ENCODE peak calls at places on chromosome 5, in five cellular contexts. Q, Z, O, B and X are unnamed samples.

GRCh38 chr5:2205596-2205995 is 322.9 kb upstream of the IRX4 start:
- DNase-seq in Q (no peak), Z (no peak), O (no peak), B (no peak), X (no peak)

GRCh38 chr5:52892242-52892878 is 96.8 kb upstream of the ITGA2 start:
- DNase-seq in Q (no peak), Z (no peak), O (no peak), B (peak), X (no peak)

GRCh38 chr5:103218164-103218563 is 40.4 kb upstream of the MACIR start:
- DNase-seq in Q (no peak), Z (peak), O (no peak), B (peak), X (no peak)

GRCh38 chr5:164235176-164235914 is 729.9 kb downstream of the MAT2B start:
- DNase-seq in Q (no peak), Z (peak), O (no peak), B (no peak), X (no peak)

GRCh38 chr5:37806016-37806415 is 33.8 kb downstream of the GDNF start:
- DNase-seq in Q (no peak), Z (no peak), O (no peak), B (no peak), X (no peak)

GRCh38 chr5:143229426-143229895 is 174.0 kb downstream of the NR3C1 start:
- DNase-seq in Q (no peak), Z (no peak), O (no peak), B (no peak), X (no peak)

GRCh38 chr5:595285-595684 is 16.9 kb upstream of the CEP72 start:
- DNase-seq in Q (no peak), Z (no peak), O (no peak), B (no peak), X (no peak)

GRCh38 chr5:73299665-73300435 is 126.9 kb downstream of the TMEM174 start:
- DNase-seq in Q (no peak), Z (peak), O (no peak), B (no peak), X (no peak)

GRCh38 chr5:52771343-52772039 is 16.2 kb upstream of the ITGA1 start:
- DNase-seq in Q (no peak), Z (no peak), O (no peak), B (no peak), X (no peak)

GRCh38 chr5:143657814-143658395 is 154.1 kb upstream of the HMHB1 start:
- DNase-seq in Q (no peak), Z (no peak), O (no peak), B (no peak), X (no peak)

GRCh38 chr5:100823812-100824211 is 79.3 kb downstream of the ST8SIA4 start:
- DNase-seq in Q (no peak), Z (no peak), O (no peak), B (no peak), X (no peak)

GRCh38 chr5:24363789-24364534 is 280.8 kb downstream of the CDH10 start:
- DNase-seq in Q (no peak), Z (no peak), O (no peak), B (no peak), X (no peak)

GRCh38 chr5:142183561-142183960 is 75.0 kb downstream of the NDFIP1 start:
- DNase-seq in Q (no peak), Z (no peak), O (no peak), B (no peak), X (no peak)

GRCh38 chr5:1291611-1292080 is 3.2 kb downstream of the TERT start:
- DNase-seq in Q (no peak), Z (no peak), O (no peak), B (no peak), X (no peak)

GRCh38 chr5:36090033-36090432 is 23.4 kb upstream of the UGT3A2 start:
- DNase-seq in Q (no peak), Z (peak), O (no peak), B (peak), X (peak)

GRCh38 chr5:170632266-170632984 is 128.6 kb downstream of the KCNIP1 start:
- DNase-seq in Q (no peak), Z (no peak), O (no peak), B (peak), X (no peak)

GRCh38 chr5:151007430-151008123 is 12.8 kb upstream of the GPX3 start:
- DNase-seq in Q (no peak), Z (no peak), O (no peak), B (no peak), X (no peak)

GRCh38 chr5:149900390-149900789 is 44.2 kb downstream of the PDE6A start:
- DNase-seq in Q (no peak), Z (no peak), O (no peak), B (no peak), X (no peak)

GRCh38 chr5:178519804-178520203 is 70.4 kb downstream of the COL23A1 start:
- DNase-seq in Q (no peak), Z (no peak), O (no peak), B (no peak), X (no peak)

GRCh38 chr5:144183254-144183889 is 12.7 kb downstream of the KCTD16 start:
- DNase-seq in Q (no peak), Z (peak), O (no peak), B (peak), X (no peak)

GRCh38 chr5:132774406-132774805 is 2.6 kb downstream of the SEPTIN8 start:
- DNase-seq in Q (no peak), Z (no peak), O (no peak), B (no peak), X (no peak)

GRCh38 chr5:180644129-180644824 is 5.1 kb downstream of the FLT4 start:
- DNase-seq in Q (no peak), Z (no peak), O (no peak), B (no peak), X (no peak)

GRCh38 chr5:104187656-104188055 is 625.1 kb upstream of the NUDT12 start:
- DNase-seq in Q (no peak), Z (no peak), O (no peak), B (no peak), X (no peak)

GRCh38 chr5:118326496-118327045 is 661.8 kb downstream of the DTWD2 start:
- DNase-seq in Q (no peak), Z (peak), O (no peak), B (no peak), X (no peak)

GRCh38 chr5:153629027-153629426 is 138.6 kb downstream of the GRIA1 start:
- DNase-seq in Q (no peak), Z (peak), O (no peak), B (peak), X (peak)

GRCh38 chr5:115414406-115415142 is 118.1 kb upstream of the CCDC112 start:
- DNase-seq in Q (no peak), Z (peak), O (no peak), B (no peak), X (no peak)

GRCh38 chr5:171724771-171725609 is 60.6 kb upstream of the SMIM23 start:
- DNase-seq in Q (no peak), Z (no peak), O (no peak), B (no peak), X (no peak)

GRCh38 chr5:134902071-134902801 is 2.7 kb upstream of the PCBD2 start:
- DNase-seq in Q (no peak), Z (no peak), O (no peak), B (no peak), X (no peak)

GRCh38 chr5:16574789-16575785 is 41.7 kb downstream of the RETREG1 start:
- DNase-seq in Q (peak), Z (peak), O (no peak), B (peak), X (peak)

GRCh38 chr5:82584631-82585030 is 306.5 kb upstream of the RPS23 start:
- DNase-seq in Q (no peak), Z (no peak), O (no peak), B (no peak), X (no peak)

GRCh38 chr5:80711938-80712337 is 57.2 kb upstream of the DHFR start:
- DNase-seq in Q (peak), Z (peak), O (no peak), B (peak), X (peak)

GRCh38 chr5:71836084-71836483 is 117.0 kb downstream of the CARTPT start:
- DNase-seq in Q (no peak), Z (peak), O (no peak), B (no peak), X (no peak)